ENCODE peak calls at places on chromosomes 3 and 15, in nine cellular contexts. N, M, U, Z, F, O, J, K and A are unnamed samples.

GRCh38 chr15:31970007-31970406 is 60.3 kb upstream of the CHRNA7 start:
- DNase-seq in Z (no peak), M (no peak), O (no peak), J (no peak), N (no peak), K (no peak), U (no peak), F (no peak), A (no peak)

GRCh38 chr3:8869613-8870012 is 93.7 kb downstream of the RAD18 start:
- DNase-seq in J (no peak), Z (no peak), N (no peak), K (peak), O (no peak), F (no peak), M (no peak), U (peak), A (no peak)

GRCh38 chr15:96343529-96344072 is 13.1 kb downstream of the NR2F2 start:
- DNase-seq in U (no peak), O (no peak), N (no peak), M (peak), K (peak), Z (peak), F (peak), J (no peak), A (no peak)

GRCh38 chr3:43304126-43304525 is 17.8 kb downstream of the SNRK start:
- DNase-seq in F (no peak), U (no peak), O (no peak), N (no peak), J (no peak), K (no peak), M (no peak), Z (no peak), A (no peak)

GRCh38 chr3:146895026-146895749 is 290.0 kb upstream of the PLSCR5 start:
- DNase-seq in F (no peak), N (no peak), Z (no peak), J (no peak), K (peak), U (no peak), M (no peak), O (no peak), A (no peak)

GRCh38 chr3:78235841-78236240 is 1195.9 kb downstream of the ROBO2 start:
- DNase-seq in O (no peak), M (no peak), J (no peak), N (no peak), U (no peak), Z (no peak), F (no peak), K (peak), A (no peak)

GRCh38 chr3:54120657-54121403 is 1.5 kb upstream of the CACNA2D3 start:
- DNase-seq in Z (peak), U (no peak), N (no peak), K (peak), F (no peak), M (peak), O (peak), J (no peak), A (no peak)

GRCh38 chr15:56919708-56920637 is 1.5 kb downstream of the TCF12 start:
- DNase-seq in N (no peak), O (peak), Z (peak), M (peak), K (peak), F (no peak), J (peak), U (no peak), A (no peak)

GRCh38 chr15:74768771-74769342 is 13.0 kb upstream of the CSK start:
- DNase-seq in J (peak), M (peak), K (peak), U (peak), Z (peak), F (peak), O (peak), N (peak), A (peak)

GRCh38 chr3:4597204-4597985 is 104.2 kb downstream of the ITPR1 start:
- DNase-seq in N (no peak), M (no peak), K (no peak), U (no peak), J (no peak), F (no peak), O (no peak), Z (no peak), A (no peak)

GRCh38 chr3:172085557-172085895 is 46.1 kb downstream of the FNDC3B start:
- DNase-seq in N (no peak), K (no peak), J (no peak), U (no peak), F (no peak), M (no peak), Z (no peak), O (no peak), A (no peak)

GRCh38 chr3:85321892-85322291 is 363.1 kb downstream of the CADM2 start:
- DNase-seq in J (no peak), K (no peak), M (no peak), U (no peak), F (no peak), Z (no peak), O (no peak), N (no peak), A (no peak)

GRCh38 chr3:57544181-57545125 is at the start of gene DNAH12:
- DNase-seq in K (no peak), O (peak), U (no peak), F (no peak), N (no peak), M (no peak), Z (peak), J (no peak), A (peak)

GRCh38 chr15:77024273-77025065 is 29.5 kb downstream of the PSTPIP1 start:
- DNase-seq in O (peak), K (peak), F (peak), Z (peak), M (peak), N (peak), U (peak), J (peak), A (peak)

GRCh38 chr3:64342940-64343691 is 117.8 kb upstream of the PRICKLE2 start:
- DNase-seq in Z (peak), M (no peak), O (peak), U (peak), N (no peak), J (no peak), K (peak), F (no peak), A (no peak)

GRCh38 chr3:129343643-129344360 is 65.1 kb downstream of the HMCES start:
- DNase-seq in F (no peak), M (peak), U (no peak), Z (peak), O (peak), K (peak), N (peak), J (no peak), A (no peak)

GRCh38 chr15:25474251-25474650 is 35.4 kb upstream of the UBE3A start:
- DNase-seq in J (no peak), Z (no peak), U (no peak), K (no peak), M (no peak), N (no peak), F (no peak), O (no peak), A (no peak)

GRCh38 chr3:156483426-156483825 is 71.5 kb downstream of the SSR3 start:
- DNase-seq in U (peak), F (no peak), J (no peak), N (no peak), K (peak), M (no peak), O (no peak), Z (no peak), A (no peak)

GRCh38 chr3:124221286-124221821 is 229.4 kb upstream of the ROPN1 start:
- DNase-seq in O (peak), U (peak), N (no peak), F (no peak), M (no peak), J (no peak), Z (no peak), K (peak), A (no peak)

GRCh38 chr15:74311734-74312444 is 55.6 kb downstream of the CYP11A1 start:
- DNase-seq in J (no peak), K (peak), O (peak), U (peak), F (no peak), N (no peak), Z (peak), M (no peak), A (no peak)

GRCh38 chr15:75648156-75649000 is 666 bp downstream of the SNX33 start:
- DNase-seq in O (peak), F (no peak), U (no peak), J (peak), K (peak), N (no peak), Z (no peak), M (peak), A (no peak)

GRCh38 chr3:150409527-150410310 is 1.6 kb downstream of the TSC22D2 start:
- DNase-seq in J (peak), O (peak), N (peak), Z (peak), U (no peak), F (peak), M (peak), K (peak), A (peak)

GRCh38 chr3:184715943-184716651 is 4.2 kb upstream of the MAGEF1 start:
- DNase-seq in U (no peak), F (no peak), O (no peak), K (peak), N (no peak), M (no peak), J (no peak), Z (no peak), A (no peak)

GRCh38 chr3:153967260-153967659 is 153.9 kb upstream of the ARHGEF26 start:
- DNase-seq in N (no peak), K (no peak), U (no peak), Z (no peak), F (no peak), O (no peak), M (no peak), J (no peak), A (no peak)

GRCh38 chr3:151293127-151293526 is 14.8 kb upstream of the P2RY14 start:
- DNase-seq in M (no peak), U (no peak), Z (no peak), K (no peak), F (no peak), O (no peak), N (no peak), J (no peak), A (no peak)

GRCh38 chr3:158725348-158725966 is 6.8 kb downstream of the RARRES1 start:
- DNase-seq in K (peak), M (no peak), U (peak), N (no peak), O (no peak), Z (no peak), F (no peak), J (no peak), A (no peak)

GRCh38 chr15:44706946-44707636 is 4.0 kb downstream of the PATL2 start:
- DNase-seq in Z (no peak), M (no peak), F (no peak), K (no peak), N (no peak), J (no peak), O (no peak), U (no peak), A (no peak)

GRCh38 chr15:68626283-68626682 is 47.5 kb downstream of the CORO2B start:
- DNase-seq in J (no peak), M (no peak), O (no peak), N (no peak), K (no peak), F (no peak), Z (no peak), U (no peak), A (no peak)